ENCODE peak calls at places on chromosomes 13 and 19, in seven cellular contexts. V, R, G, W, S, Q and X are unnamed samples.

GRCh38 chr13:70297219-70297618 is 189.0 kb upstream of the KLHL1 start:
- DNase-seq in V (no peak), G (no peak), Q (no peak), S (peak; percentile 35), R (no peak), W (no peak), X (no peak)

GRCh38 chr19:42291437-42291815 is 10.5 kb upstream of the PRR19 start:
- DNase-seq in W (no peak), Q (no peak), G (no peak), S (peak; percentile 53), R (no peak), V (peak; percentile 73), X (no peak)

GRCh38 chr19:50478901-50479715 is 2.5 kb upstream of the GARIN5A start:
- DNase-seq in G (no peak), V (peak; percentile 83), S (peak; percentile 76), Q (no peak), W (no peak), R (peak; percentile 64), X (no peak)

GRCh38 chr13:24127116-24127631 is 33.3 kb upstream of the SPATA13 start:
- DNase-seq in V (no peak), R (no peak), Q (peak; percentile 15), G (no peak), S (no peak), W (no peak), X (no peak)

GRCh38 chr19:40713939-40714338 is 2.7 kb downstream of the COQ8B start:
- DNase-seq in G (no peak), S (no peak), R (no peak), Q (no peak), W (no peak), V (no peak), X (no peak)

GRCh38 chr19:4472174-4472974 is at the start of gene HDGFL2:
- DNase-seq in R (no peak), V (no peak), S (peak; percentile 68), G (no peak), W (no peak), Q (no peak), X (no peak)

GRCh38 chr13:30847697-30848307 is 58.3 kb upstream of the MEDAG start:
- DNase-seq in V (no peak), S (no peak), R (no peak), Q (peak; percentile 53), G (peak; percentile 48), W (no peak), X (no peak)

GRCh38 chr13:86946734-86947133 is 724.4 kb upstream of the SLITRK5 start:
- DNase-seq in S (no peak), G (no peak), W (no peak), Q (no peak), R (no peak), V (no peak), X (no peak)

GRCh38 chr13:47463726-47464125 is 537.3 kb downstream of the SUCLA2 start:
- DNase-seq in G (no peak), S (no peak), R (no peak), V (peak; percentile 53), Q (no peak), W (no peak), X (no peak)

GRCh38 chr13:91384891-91385290 is 13.5 kb upstream of the GPC5 start:
- DNase-seq in S (no peak), W (no peak), R (no peak), Q (no peak), G (no peak), V (no peak), X (no peak)

GRCh38 chr19:32041681-32042292 is 303.6 kb upstream of the ZNF507 start:
- DNase-seq in G (no peak), S (no peak), R (peak; percentile 69), W (peak; percentile 72), Q (peak; percentile 3), V (peak; percentile 43), X (peak; percentile 27)

GRCh38 chr19:18502633-18503294 is 19.1 kb downstream of the ELL start:
- DNase-seq in V (no peak), W (peak; percentile 70), G (no peak), Q (no peak), R (no peak), S (peak; percentile 75), X (peak; percentile 56)

GRCh38 chr19:16391301-16392055 is 66.9 kb downstream of the KLF2 start:
- DNase-seq in Q (no peak), G (no peak), S (peak; percentile 39), W (no peak), R (no peak), V (no peak), X (no peak)

GRCh38 chr19:17331254-17331558 is 3.4 kb downstream of the ANO8 start:
- DNase-seq in G (no peak), V (no peak), S (no peak), W (no peak), Q (no peak), R (no peak), X (no peak)

GRCh38 chr13:41549491-41549890 is 92.1 kb downstream of the RGCC start:
- DNase-seq in S (no peak), Q (no peak), V (no peak), W (no peak), R (no peak), G (no peak), X (no peak)

GRCh38 chr13:76973920-76974617 is 17.8 kb upstream of the CLN5 start:
- DNase-seq in W (no peak), S (no peak), R (no peak), G (no peak), V (no peak), Q (no peak), X (no peak)

GRCh38 chr19:37227996-37228395 is 10.0 kb downstream of the ZNF383 start:
- DNase-seq in S (no peak), Q (no peak), W (peak; percentile 31), G (no peak), R (peak; percentile 59), V (peak; percentile 72), X (no peak)

GRCh38 chr19:16397791-16398529 is 73.3 kb downstream of the KLF2 start:
- DNase-seq in Q (no peak), S (peak; percentile 39), W (no peak), G (no peak), V (no peak), R (no peak), X (no peak)

GRCh38 chr13:80603351-80603750 is 262.4 kb upstream of the SPRY2 start:
- DNase-seq in W (no peak), G (no peak), R (no peak), Q (no peak), S (no peak), V (no peak), X (no peak)

GRCh38 chr13:76463314-76463713 is 422.9 kb downstream of the KCTD12 start:
- DNase-seq in R (no peak), Q (peak; percentile 87), G (no peak), W (no peak), V (no peak), S (no peak), X (no peak)

GRCh38 chr19:4390862-4391693 is 9.3 kb downstream of the SH3GL1 start:
- DNase-seq in G (no peak), W (no peak), V (no peak), Q (peak; percentile 58), S (peak; percentile 43), R (no peak), X (no peak)

GRCh38 chr19:44718441-44719261 is 19.7 kb downstream of the CEACAM16 start:
- DNase-seq in G (no peak), W (no peak), V (peak; percentile 89), S (peak; percentile 71), Q (no peak), R (peak; percentile 93), X (peak; percentile 78)

GRCh38 chr13:91745962-91746361 is 347.5 kb downstream of the GPC5 start:
- DNase-seq in W (no peak), Q (no peak), R (peak; percentile 19), G (no peak), V (no peak), S (no peak), X (no peak)

GRCh38 chr19:14383556-14383897 is 2.3 kb downstream of the ADGRE5 start:
- DNase-seq in Q (no peak), W (no peak), R (no peak), S (no peak), V (no peak), G (no peak), X (peak; percentile 65)

DNA sequence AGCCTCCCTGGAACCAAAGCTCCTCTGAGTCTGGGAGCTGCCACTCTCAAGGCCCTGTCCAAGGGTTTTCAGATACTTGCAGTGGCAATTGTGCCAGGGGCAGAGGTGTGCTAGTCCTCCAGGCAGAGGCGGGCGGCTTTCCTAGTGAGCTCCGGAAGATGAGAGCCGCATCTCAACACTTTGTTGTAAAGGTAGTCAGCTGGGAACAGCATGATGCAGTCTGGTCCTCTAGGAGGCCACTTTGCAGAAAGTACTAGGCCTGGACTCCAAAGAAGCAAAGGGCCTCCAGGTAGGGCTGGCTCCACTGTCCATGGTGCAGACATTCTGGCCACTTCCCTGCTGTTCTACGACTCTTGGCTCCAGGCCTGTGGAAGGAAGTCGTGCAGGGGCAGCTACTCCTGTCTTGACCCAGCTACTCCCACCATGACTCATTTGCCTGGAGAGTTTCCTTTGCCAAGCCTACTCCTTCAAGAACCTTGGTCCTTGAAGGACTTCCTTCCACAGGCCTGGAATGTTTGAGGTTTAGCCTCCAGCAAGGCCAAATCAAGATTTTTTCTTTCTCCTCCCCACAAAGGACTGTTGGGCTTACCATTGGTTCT is 9.9 kb upstream of the ZNF536 start:
- DNase-seq in W (no peak), G (no peak), Q (no peak), R (no peak), S (no peak), V (no peak), X (no peak)
- H3K27me3 ChIP-seq in W (no peaks in the 10 kb centered on the region), G (no peaks in the 10 kb centered on the region), Q (no peaks in the 10 kb centered on the region), R (peaks cover 33% of the 10 kb centered on the region), S (no peaks in the 10 kb centered on the region), V (no peaks in the 10 kb centered on the region), X (peaks cover 67% of the 10 kb centered on the region)

GRCh38 chr13:44455781-44456180 is 82.2 kb downstream of the SERP2 start:
- DNase-seq in V (no peak), W (no peak), S (no peak), Q (no peak), G (no peak), R (no peak), X (no peak)
- H3K27me3 ChIP-seq in V (no peaks in the 10 kb centered on the region), W (no peaks in the 10 kb centered on the region), S (no peaks in the 10 kb centered on the region), Q (no peaks in the 10 kb centered on the region), G (no peaks in the 10 kb centered on the region), R (no peaks in the 10 kb centered on the region), X (no peaks in the 10 kb centered on the region)

GRCh38 chr13:99896712-99897440 is 74.7 kb downstream of the ZIC5 start:
- DNase-seq in V (no peak), G (no peak), Q (no peak), S (no peak), R (no peak), W (no peak), X (no peak)
- H3K27me3 ChIP-seq in V (no peaks in the 10 kb centered on the region), G (peaks cover 12% of the 10 kb centered on the region), Q (peaks cover 22% of the 10 kb centered on the region), S (peaks cover 7% of the 10 kb centered on the region), R (peaks cover 54% of the 10 kb centered on the region), W (peaks cover 89% of the 10 kb centered on the region), X (peaks cover 88% of the 10 kb centered on the region)

DNA sequence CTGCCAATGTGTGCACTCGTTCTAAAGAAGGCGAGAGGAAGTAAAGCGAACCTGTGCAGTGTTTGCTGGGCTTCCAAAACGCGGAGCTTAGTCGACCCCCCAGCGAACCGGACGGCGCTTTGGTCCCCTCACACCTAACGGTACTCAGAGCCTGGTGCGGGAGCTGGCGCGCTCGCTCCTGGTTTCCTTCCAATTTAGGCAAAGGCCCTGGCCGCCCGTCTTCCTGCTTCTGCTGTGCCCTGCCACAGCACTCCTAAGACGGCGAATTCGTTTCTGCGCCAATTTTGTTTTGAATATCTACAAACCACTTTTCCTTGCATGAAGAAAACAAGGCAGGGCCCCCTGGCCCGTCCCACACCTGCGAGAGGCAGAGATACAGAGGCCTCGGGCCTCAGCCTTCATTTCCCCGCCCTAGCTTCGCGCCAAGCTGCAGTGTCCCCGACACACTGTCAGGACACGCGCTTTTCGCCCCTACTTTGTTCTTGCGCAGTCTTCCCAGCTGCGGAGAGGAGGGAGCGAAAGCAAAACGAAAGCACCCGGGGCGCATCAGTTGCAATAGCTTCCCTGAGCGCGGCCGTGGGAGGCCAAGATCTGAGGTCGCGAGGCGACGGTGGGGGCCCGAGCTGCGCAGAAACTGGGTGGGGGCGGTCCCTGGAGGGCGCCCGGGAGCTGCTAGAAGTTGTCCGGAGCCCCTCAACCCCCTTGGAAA is 111.9 kb downstream of the KCNRG start:
- DNase-seq in V (peak; percentile 58), S (peak; percentile 71), G (no peak), W (no peak), Q (no peak), R (peak; percentile 55), X (peak; percentile 58)
- H3K27me3 ChIP-seq in V (peaks cover 76% of the 10 kb centered on the region), S (no peaks in the 10 kb centered on the region), G (peaks cover 3% of the 10 kb centered on the region), W (no peaks in the 10 kb centered on the region), Q (peaks cover 16% of the 10 kb centered on the region), R (peaks cover 76% of the 10 kb centered on the region), X (peaks cover 40% of the 10 kb centered on the region)